ENCODE peak calls at places on chromosome 18, in eight cellular contexts. H is endodermal cell, N is endothelial cell of umbilical vein, M is HCT116, I is right atrium auricular region, V is OCI-LY7, A is foreskin keratinocyte, E is tibial nerve. P is an unnamed sample.
A peak's percentile ranks its signal among the peaks of the same experiment; 100 is the strongest.

GRCh38 chr18:67517224-67517765 is 775 bp upstream of the DSEL start:
- DNase-seq in M (no peak), V (no peak), A (no peak), H (peak; percentile 61), I (peak; percentile 62), N (no peak), E (no peak), P (no peak)

GRCh38 chr18:23716966-23717365 is 27.7 kb downstream of the LAMA3 start:
- DNase-seq in E (no peak), A (peak; percentile 69), V (no peak), M (no peak), I (no peak), H (no peak), N (no peak), P (no peak)

GRCh38 chr18:75127143-75128021 is 81.6 kb downstream of the PTGR3 start:
- DNase-seq in A (no peak), N (no peak), H (no peak), V (no peak), I (peak; percentile 48), E (no peak), M (no peak), P (no peak)

GRCh38 chr18:40810371-40810770 is 1144.7 kb upstream of the PIK3C3 start:
- DNase-seq in A (peak; percentile 31), N (no peak), V (no peak), I (no peak), E (no peak), M (no peak), H (no peak), P (peak; percentile 24)

GRCh38 chr18:54261894-54262293 is 7.4 kb upstream of the POLI start:
- DNase-seq in N (no peak), A (no peak), E (no peak), H (no peak), M (no peak), I (no peak), V (peak; percentile 39), P (no peak)

GRCh38 chr18:37251679-37252078 is 313.9 kb downstream of the CELF4 start:
- DNase-seq in I (no peak), H (no peak), E (no peak), M (no peak), A (no peak), N (no peak), V (no peak), P (no peak)

GRCh38 chr18:70190529-70190928 is 15.0 kb downstream of the RTTN start:
- DNase-seq in N (peak; percentile 50), M (no peak), E (no peak), V (no peak), H (no peak), A (no peak), I (no peak), P (no peak)

GRCh38 chr18:13823707-13824395 is at the start of gene MC5R:
- DNase-seq in M (no peak), H (peak; percentile 93), A (no peak), E (peak; percentile 38), V (peak; percentile 68), N (peak; percentile 53), I (no peak), P (no peak)

GRCh38 chr18:66562279-66562678 is 41.6 kb downstream of the CDH19 start:
- DNase-seq in V (no peak), E (no peak), M (no peak), H (no peak), I (no peak), N (no peak), A (no peak), P (no peak)

GRCh38 chr18:28961669-28962228 is 784.8 kb upstream of the CDH2 start:
- DNase-seq in V (peak; percentile 33), I (no peak), M (peak; percentile 39), H (peak; percentile 75), E (no peak), N (peak; percentile 43), A (peak; percentile 26), P (peak; percentile 1)

GRCh38 chr18:13216092-13216582 is 2.4 kb upstream of the LDLRAD4 start:
- DNase-seq in N (peak; percentile 81), A (peak; percentile 20), H (peak; percentile 82), M (peak; percentile 31), V (peak; percentile 35), E (no peak), I (peak; percentile 89), P (peak; percentile 14)

GRCh38 chr18:23354625-23355024 is 98.5 kb upstream of the RIOK3 start:
- DNase-seq in I (no peak), E (no peak), M (no peak), N (peak; percentile 51), H (no peak), V (no peak), A (peak; percentile 42), P (no peak)

GRCh38 chr18:58785171-58785805 is 79.4 kb upstream of the ZNF532 start:
- DNase-seq in N (peak; percentile 69), E (no peak), A (peak; percentile 100), M (peak; percentile 88), H (peak; percentile 81), V (no peak), I (no peak), P (peak; percentile 97)

GRCh38 chr18:58168221-58168620 is 124.2 kb downstream of the NEDD4L start:
- DNase-seq in H (no peak), M (no peak), A (no peak), V (no peak), N (no peak), E (no peak), I (peak; percentile 7), P (no peak)

GRCh38 chr18:55380574-55380973 is 207.4 kb downstream of the TCF4 start:
- DNase-seq in H (no peak), V (no peak), A (no peak), I (no peak), M (no peak), E (no peak), N (no peak), P (no peak)

GRCh38 chr18:6876646-6877045 is 147.1 kb downstream of the ARHGAP28 start:
- DNase-seq in E (no peak), I (no peak), N (no peak), A (no peak), M (no peak), H (no peak), V (no peak), P (no peak)

GRCh38 chr18:6874316-6874715 is 144.8 kb downstream of the ARHGAP28 start:
- DNase-seq in V (no peak), I (no peak), E (no peak), A (no peak), H (no peak), M (no peak), N (peak; percentile 25), P (no peak)

GRCh38 chr18:6877288-6877687 is 147.8 kb downstream of the ARHGAP28 start:
- DNase-seq in I (no peak), N (no peak), A (no peak), V (no peak), H (no peak), E (no peak), M (no peak), P (no peak)

GRCh38 chr18:6875764-6876163 is 146.2 kb downstream of the ARHGAP28 start:
- DNase-seq in M (no peak), H (no peak), E (no peak), V (no peak), I (no peak), N (no peak), A (no peak), P (no peak)

DNA sequence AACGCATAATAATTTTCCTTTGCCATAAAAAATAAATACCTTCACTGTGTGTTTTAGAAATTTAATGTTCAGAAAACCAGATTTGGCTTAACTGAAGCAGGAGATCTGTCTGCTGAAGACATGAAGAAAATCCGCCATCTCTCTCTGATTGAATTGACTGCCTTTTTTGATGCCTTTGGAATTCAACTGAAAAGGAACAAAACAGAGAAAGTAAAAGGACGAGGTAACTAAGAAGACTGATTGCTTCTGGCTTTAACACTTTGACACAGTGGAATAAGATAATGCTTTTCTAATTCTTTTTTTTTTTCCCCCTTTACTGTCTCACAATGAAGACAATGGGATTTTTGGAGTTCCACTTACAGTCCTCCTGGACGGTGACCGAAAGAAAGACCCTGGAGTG is 143.8 kb downstream of the ARHGAP28 start:
- DNase-seq in N (no peak), A (no peak), V (no peak), M (no peak), E (no peak), H (no peak), I (no peak), P (no peak)
- H3K27ac ChIP-seq in N (no peak overlapping the region), A (no peak overlapping the region), V (no peak overlapping the region), M (no peak overlapping the region), E (no peak overlapping the region), H (peak overlapping the region; percentile 30), I (no peak overlapping the region), P (no peak overlapping the region)

GRCh38 chr18:12032786-12033642 is 51.7 kb downstream of the IMPA2 start:
- DNase-seq in H (no peak), I (peak; percentile 43), N (no peak), A (no peak), E (no peak), V (no peak), M (no peak), P (no peak)
- H3K27ac ChIP-seq in H (no peak overlapping the region), I (no peak overlapping the region), N (no peak overlapping the region), A (no peak overlapping the region), E (peak overlapping the region; percentile 10), V (no peak overlapping the region), M (no peak overlapping the region), P (no peak overlapping the region)

DNA sequence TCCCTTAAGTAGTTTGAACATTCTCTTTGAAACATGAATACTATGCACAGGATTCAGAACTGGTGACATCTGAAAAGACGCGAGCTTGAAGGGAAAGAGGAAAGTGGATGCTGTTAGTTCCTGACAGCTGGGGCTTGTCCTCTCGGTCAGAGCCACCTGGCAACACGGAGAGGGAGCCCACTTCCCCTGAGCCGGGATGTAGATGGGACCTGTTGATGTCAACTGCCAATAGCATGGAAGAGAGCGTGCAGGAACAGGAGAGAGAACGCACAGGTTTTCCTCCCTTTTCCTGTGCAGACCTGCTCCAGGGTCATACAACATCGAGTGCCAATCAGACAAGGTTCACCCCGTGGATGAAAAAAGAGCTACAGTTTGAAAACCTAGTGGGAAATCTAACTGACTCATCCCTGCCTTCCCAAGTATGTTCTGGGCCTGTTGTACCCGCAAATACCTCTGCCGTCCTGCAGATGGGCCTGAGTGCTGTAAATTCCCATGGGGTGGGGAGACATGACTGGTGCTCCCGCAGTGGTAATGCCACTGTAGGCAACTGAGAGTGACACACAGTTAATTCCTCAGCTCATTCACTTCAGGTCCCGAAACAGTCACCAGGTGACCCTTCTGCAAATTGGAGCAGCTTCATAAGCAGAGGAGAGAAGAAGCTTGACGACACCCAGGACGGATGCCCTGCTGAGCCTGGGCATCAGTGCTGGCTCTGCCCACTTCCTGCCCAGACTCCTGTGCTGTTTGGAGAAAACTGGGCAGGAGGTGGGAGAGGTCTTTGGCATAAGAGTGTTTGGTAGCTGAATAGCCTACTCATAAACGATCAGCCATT is 13.9 kb upstream of the MBP start:
- DNase-seq in M (no peak), V (no peak), H (no peak), I (no peak), E (no peak), N (no peak), A (peak; percentile 88), P (no peak)
- H3K27ac ChIP-seq in M (no peak overlapping the region), V (no peak overlapping the region), H (no peak overlapping the region), I (no peak overlapping the region), E (no peak overlapping the region), N (no peak overlapping the region), A (peak overlapping the region; percentile 36), P (no peak overlapping the region)

DNA sequence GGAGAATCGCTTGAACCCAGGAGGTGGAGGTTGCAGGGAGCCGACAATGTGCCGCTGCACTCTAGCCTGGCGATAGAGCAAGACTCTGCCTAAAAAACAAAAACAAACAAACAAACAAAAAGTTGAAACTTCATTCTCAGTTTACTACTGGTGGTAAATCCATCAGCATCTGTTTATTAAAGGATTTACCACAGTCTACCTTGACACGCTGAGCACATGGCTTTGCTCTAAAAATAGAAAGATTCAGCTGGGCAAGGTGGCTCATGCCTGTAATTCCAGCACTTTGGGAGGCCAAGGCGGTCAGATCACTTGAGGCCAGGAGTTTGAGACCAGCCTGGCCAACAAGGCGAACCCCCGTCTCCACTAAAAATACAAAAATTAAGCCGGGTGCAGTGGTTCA is 201.3 kb downstream of the TGIF1 start:
- DNase-seq in M (no peak), N (no peak), E (no peak), H (peak; percentile 8), A (no peak), I (no peak), V (no peak), P (no peak)
- H3K27ac ChIP-seq in M (peak overlapping the region; percentile 96), N (no peak overlapping the region), E (no peak overlapping the region), H (no peak overlapping the region), A (no peak overlapping the region), I (no peak overlapping the region), V (no peak overlapping the region), P (peak overlapping the region; percentile 97)